ENCODE peak calls at places on chromosomes 7 and 10, in five cellular contexts. F is NCI-H2081; Z is NCI-H1105; O is activated T-cell treated with anti-CD3 and anti-CD28 coated beads, Interleukin-2, amount 50 U/mL, for 4 hours; T is T-helper 1 cell. P is an unnamed sample.

GRCh38 chr10:76881477-76882220 is 756.0 kb downstream of the KCNMA1 start:
- DNase-seq in F (no peak), T (no peak), Z (no peak), O (no peak), P (no peak)

GRCh38 chr7:1931248-1931950 is 261.3 kb downstream of the ELFN1 start:
- DNase-seq in F (peak), T (no peak), O (no peak), Z (no peak), P (no peak)

GRCh38 chr7:92997719-92998118 is 120.1 kb downstream of the SAMD9 start:
- DNase-seq in O (no peak), Z (no peak), T (no peak), F (no peak), P (no peak)

GRCh38 chr7:142940968-142941535 is 1.8 kb downstream of the LLCFC1 start:
- DNase-seq in Z (no peak), O (no peak), F (no peak), T (no peak), P (no peak)

GRCh38 chr7:105581066-105581811 is at the start of gene EFCAB10:
- DNase-seq in T (peak), F (peak), Z (peak), O (peak), P (peak)

GRCh38 chr7:99272476-99273045 is at the start of gene MYH16:
- DNase-seq in O (no peak), T (no peak), F (no peak), Z (no peak), P (no peak)

GRCh38 chr10:58666024-58666423 is 153.4 kb downstream of the BICC1 start:
- DNase-seq in O (no peak), Z (no peak), T (no peak), F (no peak), P (no peak)

GRCh38 chr10:62076872-62077271 is 175.4 kb downstream of the ARID5B start:
- DNase-seq in O (no peak), F (no peak), Z (no peak), T (no peak), P (no peak)

GRCh38 chr10:98460837-98461499 is 14.2 kb upstream of the HPS1 start:
- DNase-seq in O (no peak), Z (no peak), T (no peak), F (no peak), P (no peak)